ENCODE peak calls at places on chromosomes 4 and X, in six cellular contexts. One of them, this sample, is unnamed. For H3K4me1 and H3K9me3, the result is how much of the 10 kb centered on the place peaks cover.

GRCh38 chr4:56803473-56803872 is 18.0 kb downstream of the SPINK2 start:
- DNase-seq in heart right ventricle: peak
- DNase-seq in tibial nerve: no peak
- DNase-seq in lower lobe of right lung: no peak
- DNase-seq in tibial artery: no peak
- DNase-seq in GM23248: no peak
- DNase-seq in this sample: no peak

GRCh38 chrX:17500145-17500579 is 125.2 kb downstream of the NHS start:
- DNase-seq in GM23248: peak
- DNase-seq in tibial artery: no peak
- DNase-seq in lower lobe of right lung: no peak
- DNase-seq in tibial nerve: no peak
- DNase-seq in heart right ventricle: no peak
- DNase-seq in this sample: no peak

GRCh38 chrX:124388562-124388961 is 42.2 kb downstream of the SH2D1A start:
- DNase-seq in GM23248: peak
- DNase-seq in heart right ventricle: peak
- DNase-seq in tibial nerve: no peak
- DNase-seq in tibial artery: no peak
- DNase-seq in lower lobe of right lung: peak
- DNase-seq in this sample: peak

GRCh38 chrX:55908685-55909212 is 191.2 kb downstream of the RRAGB start:
- DNase-seq in lower lobe of right lung: no peak
- DNase-seq in GM23248: peak
- DNase-seq in tibial artery: no peak
- DNase-seq in heart right ventricle: peak
- DNase-seq in tibial nerve: no peak
- DNase-seq in this sample: no peak

GRCh38 chr4:14787894-14788293 is 214.4 kb upstream of the CPEB2 start:
- DNase-seq in tibial nerve: no peak
- DNase-seq in heart right ventricle: no peak
- DNase-seq in lower lobe of right lung: no peak
- DNase-seq in tibial artery: no peak
- DNase-seq in GM23248: peak
- DNase-seq in this sample: no peak

GRCh38 chr4:7515390-7515902 is 80.7 kb upstream of the PSAPL1 start:
- DNase-seq in tibial nerve: no peak
- DNase-seq in lower lobe of right lung: no peak
- DNase-seq in GM23248: no peak
- DNase-seq in heart right ventricle: no peak
- DNase-seq in tibial artery: no peak
- DNase-seq in this sample: no peak

GRCh38 chr4:94412019-94413017 is 39.4 kb upstream of the PDLIM5 start:
- DNase-seq in GM23248: peak
- DNase-seq in tibial nerve: no peak
- DNase-seq in lower lobe of right lung: no peak
- DNase-seq in tibial artery: no peak
- DNase-seq in heart right ventricle: peak
- DNase-seq in this sample: no peak

GRCh38 chr4:10105421-10105820 is 11.2 kb downstream of the WDR1 start:
- DNase-seq in tibial artery: no peak
- DNase-seq in tibial nerve: no peak
- DNase-seq in heart right ventricle: no peak
- DNase-seq in GM23248: peak
- DNase-seq in lower lobe of right lung: no peak
- DNase-seq in this sample: no peak

GRCh38 chrX:71154196-71154595 is 9.6 kb downstream of the NLGN3 start:
- DNase-seq in tibial artery: no peak
- DNase-seq in heart right ventricle: no peak
- DNase-seq in lower lobe of right lung: no peak
- DNase-seq in GM23248: no peak
- DNase-seq in tibial nerve: no peak
- DNase-seq in this sample: no peak

GRCh38 chr4:174853629-174854028 is 24.6 kb upstream of the GLRA3 start:
- DNase-seq in GM23248: no peak
- DNase-seq in tibial artery: no peak
- DNase-seq in lower lobe of right lung: no peak
- DNase-seq in tibial nerve: no peak
- DNase-seq in heart right ventricle: no peak
- DNase-seq in this sample: no peak

GRCh38 chr4:165439981-165440380 is 61.2 kb downstream of the CPE start:
- DNase-seq in lower lobe of right lung: no peak
- DNase-seq in tibial artery: no peak
- DNase-seq in tibial nerve: no peak
- DNase-seq in heart right ventricle: no peak
- DNase-seq in GM23248: no peak
- DNase-seq in this sample: no peak

GRCh38 chr4:158771776-158772175 is 3.0 kb downstream of the FNIP2 start:
- DNase-seq in heart right ventricle: no peak
- DNase-seq in lower lobe of right lung: no peak
- DNase-seq in tibial artery: no peak
- DNase-seq in GM23248: no peak
- DNase-seq in tibial nerve: no peak
- DNase-seq in this sample: no peak

GRCh38 chr4:22389240-22389871 is 126.5 kb downstream of the ADGRA3 start:
- DNase-seq in GM23248: peak
- DNase-seq in tibial nerve: no peak
- DNase-seq in lower lobe of right lung: no peak
- DNase-seq in tibial artery: no peak
- DNase-seq in heart right ventricle: peak
- DNase-seq in this sample: peak

GRCh38 chrX:132961511-132961910 is 3.1 kb upstream of the HS6ST2 start:
- DNase-seq in tibial nerve: no peak
- DNase-seq in tibial artery: no peak
- DNase-seq in lower lobe of right lung: no peak
- DNase-seq in heart right ventricle: no peak
- DNase-seq in GM23248: no peak
- DNase-seq in this sample: no peak

GRCh38 chrX:37765507-37765906 is 14.4 kb upstream of the CYBB start:
- DNase-seq in tibial artery: no peak
- DNase-seq in tibial nerve: no peak
- DNase-seq in heart right ventricle: no peak
- DNase-seq in lower lobe of right lung: no peak
- DNase-seq in GM23248: no peak
- DNase-seq in this sample: no peak

GRCh38 chrX:110966839-110967238 is 129.2 kb upstream of the PAK3 start:
- DNase-seq in heart right ventricle: no peak
- DNase-seq in tibial artery: no peak
- DNase-seq in tibial nerve: no peak
- DNase-seq in GM23248: peak
- DNase-seq in lower lobe of right lung: no peak
- DNase-seq in this sample: no peak

GRCh38 chr4:1479454-1479853 is 73.2 kb upstream of the NKX1-1 start:
- DNase-seq in GM23248: no peak
- DNase-seq in tibial nerve: peak
- DNase-seq in lower lobe of right lung: no peak
- DNase-seq in heart right ventricle: no peak
- DNase-seq in tibial artery: peak
- DNase-seq in this sample: no peak

GRCh38 chrX:70960728-70961127 is 29.8 kb upstream of the SLC7A3 start:
- DNase-seq in heart right ventricle: no peak
- DNase-seq in tibial artery: no peak
- DNase-seq in lower lobe of right lung: no peak
- DNase-seq in tibial nerve: no peak
- DNase-seq in GM23248: peak
- DNase-seq in this sample: no peak

GRCh38 chrX:103640401-103641155 is 11.8 kb downstream of the TCEAL1 start:
- DNase-seq in tibial nerve: no peak
- DNase-seq in lower lobe of right lung: no peak
- DNase-seq in heart right ventricle: no peak
- DNase-seq in tibial artery: no peak
- DNase-seq in GM23248: peak
- DNase-seq in this sample: no peak

GRCh38 chr4:7815562-7815961 is 124.1 kb downstream of the AFAP1 start:
- DNase-seq in lower lobe of right lung: no peak
- DNase-seq in tibial artery: no peak
- DNase-seq in heart right ventricle: no peak
- DNase-seq in GM23248: peak
- DNase-seq in tibial nerve: no peak
- DNase-seq in this sample: no peak

GRCh38 chr4:3297066-3297859 is 4.4 kb downstream of the RGS12 start:
- DNase-seq in heart right ventricle: no peak
- DNase-seq in tibial artery: no peak
- DNase-seq in tibial nerve: no peak
- DNase-seq in lower lobe of right lung: no peak
- DNase-seq in GM23248: no peak
- DNase-seq in this sample: no peak

GRCh38 chr4:90127706-90128345 is 632 bp downstream of the CCSER1 start:
- DNase-seq in lower lobe of right lung: peak
- DNase-seq in GM23248: peak
- DNase-seq in heart right ventricle: no peak
- DNase-seq in tibial nerve: no peak
- DNase-seq in tibial artery: no peak
- DNase-seq in this sample: peak

GRCh38 chrX:29295987-29296680 is 708.9 kb downstream of the IL1RAPL1 start:
- DNase-seq in lower lobe of right lung: no peak
- DNase-seq in heart right ventricle: no peak
- DNase-seq in tibial artery: no peak
- DNase-seq in tibial nerve: no peak
- DNase-seq in GM23248: peak
- DNase-seq in this sample: no peak

GRCh38 chrX:119406739-119407138 is 7.6 kb downstream of the SLC25A43 start:
- DNase-seq in lower lobe of right lung: no peak
- DNase-seq in heart right ventricle: no peak
- DNase-seq in tibial nerve: no peak
- DNase-seq in tibial artery: no peak
- DNase-seq in GM23248: peak
- DNase-seq in this sample: no peak

GRCh38 chrX:119410854-119411253 is 11.7 kb downstream of the SLC25A43 start:
- DNase-seq in heart right ventricle: no peak
- DNase-seq in lower lobe of right lung: no peak
- DNase-seq in GM23248: no peak
- DNase-seq in tibial nerve: no peak
- DNase-seq in tibial artery: no peak
- DNase-seq in this sample: no peak

GRCh38 chrX:119411959-119412358 is 12.8 kb downstream of the SLC25A43 start:
- DNase-seq in heart right ventricle: no peak
- DNase-seq in lower lobe of right lung: no peak
- DNase-seq in GM23248: no peak
- DNase-seq in tibial nerve: no peak
- DNase-seq in tibial artery: no peak
- DNase-seq in this sample: no peak

GRCh38 chrX:119407681-119408080 is 8.5 kb downstream of the SLC25A43 start:
- DNase-seq in lower lobe of right lung: no peak
- DNase-seq in GM23248: peak
- DNase-seq in tibial nerve: no peak
- DNase-seq in heart right ventricle: no peak
- DNase-seq in tibial artery: no peak
- DNase-seq in this sample: no peak

GRCh38 chrX:119410027-119410819 is 11.1 kb downstream of the SLC25A43 start:
- DNase-seq in tibial nerve: peak
- DNase-seq in GM23248: peak
- DNase-seq in lower lobe of right lung: peak
- DNase-seq in heart right ventricle: no peak
- DNase-seq in tibial artery: peak
- DNase-seq in this sample: peak
- H3K27ac ChIP-seq in tibial nerve: no peak
- H3K27ac ChIP-seq in GM23248: peak
- H3K27ac ChIP-seq in lower lobe of right lung: no peak
- H3K27ac ChIP-seq in heart right ventricle: no peak
- H3K27ac ChIP-seq in tibial artery: no peak
- H3K27ac ChIP-seq in this sample: no peak

DNA sequence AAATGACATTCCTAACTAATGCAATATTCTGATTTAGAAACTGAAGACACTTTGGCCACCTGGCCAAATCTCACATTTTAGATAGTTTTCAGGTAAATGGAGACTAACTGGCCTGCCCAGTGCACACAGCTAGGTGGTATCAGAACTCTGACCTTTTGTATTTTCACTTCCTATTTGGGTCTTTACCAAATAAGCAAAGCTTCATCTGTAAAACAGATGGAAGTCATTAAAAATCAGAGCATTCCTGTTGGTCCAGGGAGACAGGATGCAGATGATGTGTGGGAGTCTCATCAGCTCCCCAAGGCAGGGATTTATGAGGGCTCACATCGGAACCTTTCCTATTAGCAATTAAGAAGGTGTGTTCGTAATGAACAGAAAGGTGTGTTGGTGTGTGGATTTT is 57.7 kb downstream of the ARHGAP10 start:
- DNase-seq in GM23248: peak
- DNase-seq in lower lobe of right lung: no peak
- DNase-seq in tibial artery: no peak
- DNase-seq in heart right ventricle: no peak
- DNase-seq in tibial nerve: no peak
- DNase-seq in this sample: no peak
- H3K4me1 ChIP-seq in GM23248: under half
- H3K4me1 ChIP-seq in lower lobe of right lung: half or more
- H3K4me1 ChIP-seq in tibial artery: under half
- H3K4me1 ChIP-seq in heart right ventricle: under half
- H3K4me1 ChIP-seq in tibial nerve: half or more
- H3K4me1 ChIP-seq in this sample: under half

DNA sequence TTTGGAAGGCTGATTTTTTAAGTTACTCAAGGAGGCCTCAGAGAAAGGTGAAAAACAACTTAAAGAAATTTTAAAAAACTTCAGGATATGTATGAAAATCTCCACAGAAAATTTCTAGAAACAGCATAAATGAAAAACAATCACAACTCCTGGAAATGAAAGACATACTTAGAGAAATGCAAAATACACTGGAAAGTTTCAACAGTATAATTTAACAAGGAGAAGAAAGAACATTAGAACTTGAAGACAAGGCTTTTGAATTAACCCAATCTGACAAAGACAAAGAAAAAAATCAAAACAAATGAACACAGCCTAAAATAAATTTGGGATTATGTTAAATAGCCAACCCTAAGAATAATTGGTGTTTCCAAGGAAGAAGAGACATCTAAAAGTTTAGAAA is 300.5 kb downstream of the ANTXR2 start:
- DNase-seq in tibial nerve: no peak
- DNase-seq in tibial artery: no peak
- DNase-seq in lower lobe of right lung: no peak
- DNase-seq in heart right ventricle: no peak
- DNase-seq in GM23248: no peak
- DNase-seq in this sample: no peak
- H3K9me3 ChIP-seq in tibial nerve: under half
- H3K9me3 ChIP-seq in tibial artery: under half
- H3K9me3 ChIP-seq in lower lobe of right lung: under half
- H3K9me3 ChIP-seq in heart right ventricle: half or more
- H3K9me3 ChIP-seq in GM23248: under half
- H3K9me3 ChIP-seq in this sample: under half

DNA sequence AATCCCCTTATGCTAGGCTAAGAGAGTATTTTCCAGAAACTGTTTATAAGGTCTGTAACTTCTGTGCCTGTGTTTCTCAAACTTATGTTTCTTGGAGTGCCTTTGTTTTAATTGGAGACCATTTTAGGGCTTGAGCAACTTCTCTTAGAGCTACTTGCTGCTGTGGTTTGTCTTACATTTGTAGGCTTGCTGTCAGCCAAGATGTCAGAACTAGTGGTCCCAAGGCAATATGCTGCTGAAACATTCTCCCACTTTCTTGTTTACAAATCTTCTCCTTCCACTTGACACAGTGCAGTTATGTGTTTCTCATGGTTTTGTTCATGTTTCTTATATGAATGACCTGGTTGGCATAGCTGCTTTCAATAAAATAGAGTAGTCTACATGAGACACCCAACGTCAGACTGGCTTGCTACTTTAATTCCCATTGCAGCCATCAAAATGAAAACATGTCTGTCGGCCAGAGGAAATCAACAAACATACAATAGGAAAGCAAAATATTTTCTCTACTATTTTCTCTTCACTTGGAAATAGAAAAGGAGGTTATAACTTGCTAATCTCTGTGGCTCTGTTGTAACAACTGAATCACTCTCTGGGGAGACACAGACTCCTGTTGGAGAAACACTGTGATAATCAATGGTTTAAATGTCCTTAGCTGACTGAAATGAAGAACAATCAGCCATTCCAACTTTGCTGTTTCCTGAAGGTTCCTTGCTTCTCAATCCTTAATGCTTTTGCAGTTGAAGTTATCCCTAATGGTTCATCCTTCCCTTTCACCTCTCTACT is 426.4 kb downstream of the PDGFC start:
- DNase-seq in tibial artery: no peak
- DNase-seq in lower lobe of right lung: no peak
- DNase-seq in heart right ventricle: peak
- DNase-seq in tibial nerve: no peak
- DNase-seq in GM23248: peak
- DNase-seq in this sample: no peak
- H3K27ac ChIP-seq in tibial artery: peak
- H3K27ac ChIP-seq in lower lobe of right lung: no peak
- H3K27ac ChIP-seq in heart right ventricle: no peak
- H3K27ac ChIP-seq in tibial nerve: no peak
- H3K27ac ChIP-seq in GM23248: peak
- H3K27ac ChIP-seq in this sample: peak

This sample was measured in right cardiac atrium.